ENCODE peak calls at places on chromosome 14, in six cellular contexts. One of them, this sample, is unnamed.

GRCh38 chr14:95314609-95315008 is 5.1 kb downstream of the CLMN start:
- DNase-seq in right cardiac atrium: peak; percentile 59
- DNase-seq in lower leg skin: no peak
- DNase-seq in spleen: no peak
- DNase-seq in astrocyte of the spinal cord: peak; percentile 22
- DNase-seq in foreskin fibroblast: peak; percentile 19
- DNase-seq in this sample: no peak

GRCh38 chr14:60251877-60252276 is 2.9 kb downstream of the PPM1A start:
- DNase-seq in right cardiac atrium: no peak
- DNase-seq in lower leg skin: no peak
- DNase-seq in spleen: no peak
- DNase-seq in astrocyte of the spinal cord: no peak
- DNase-seq in foreskin fibroblast: no peak
- DNase-seq in this sample: no peak

GRCh38 chr14:101054671-101055070 is 151.1 kb upstream of the RTL1 start:
- DNase-seq in right cardiac atrium: no peak
- DNase-seq in lower leg skin: no peak
- DNase-seq in spleen: no peak
- DNase-seq in astrocyte of the spinal cord: no peak
- DNase-seq in foreskin fibroblast: no peak
- DNase-seq in this sample: no peak

GRCh38 chr14:100712490-100712889 is 14.2 kb upstream of the DLK1 start:
- DNase-seq in right cardiac atrium: no peak
- DNase-seq in lower leg skin: no peak
- DNase-seq in spleen: no peak
- DNase-seq in astrocyte of the spinal cord: no peak
- DNase-seq in foreskin fibroblast: no peak
- DNase-seq in this sample: no peak

GRCh38 chr14:52015411-52016030 is 26.2 kb downstream of the RTRAF start:
- DNase-seq in right cardiac atrium: no peak
- DNase-seq in lower leg skin: no peak
- DNase-seq in spleen: no peak
- DNase-seq in astrocyte of the spinal cord: peak; percentile 34
- DNase-seq in foreskin fibroblast: no peak
- DNase-seq in this sample: no peak

GRCh38 chr14:96139169-96139568 is 65.5 kb upstream of the BDKRB2 start:
- DNase-seq in right cardiac atrium: no peak
- DNase-seq in lower leg skin: no peak
- DNase-seq in spleen: no peak
- DNase-seq in astrocyte of the spinal cord: no peak
- DNase-seq in foreskin fibroblast: no peak
- DNase-seq in this sample: no peak

GRCh38 chr14:53380508-53381225 is 227.5 kb upstream of the DDHD1 start:
- DNase-seq in right cardiac atrium: no peak
- DNase-seq in lower leg skin: no peak
- DNase-seq in spleen: no peak
- DNase-seq in astrocyte of the spinal cord: no peak
- DNase-seq in foreskin fibroblast: no peak
- DNase-seq in this sample: no peak

GRCh38 chr14:100828448-100828834 is 2.5 kb downstream of the MEG3 start:
- DNase-seq in right cardiac atrium: no peak
- DNase-seq in lower leg skin: no peak
- DNase-seq in spleen: no peak
- DNase-seq in astrocyte of the spinal cord: no peak
- DNase-seq in foreskin fibroblast: no peak
- DNase-seq in this sample: no peak

GRCh38 chr14:53963491-53964227 is 7.0 kb upstream of the BMP4 start:
- DNase-seq in right cardiac atrium: peak; percentile 48
- DNase-seq in lower leg skin: peak; percentile 55
- DNase-seq in spleen: no peak
- DNase-seq in astrocyte of the spinal cord: peak; percentile 32
- DNase-seq in foreskin fibroblast: no peak
- DNase-seq in this sample: no peak

GRCh38 chr14:39395555-39396254 is 36.5 kb downstream of the FBXO33 start:
- DNase-seq in right cardiac atrium: no peak
- DNase-seq in lower leg skin: no peak
- DNase-seq in spleen: no peak
- DNase-seq in astrocyte of the spinal cord: peak; percentile 38
- DNase-seq in foreskin fibroblast: no peak
- DNase-seq in this sample: no peak

GRCh38 chr14:97866664-97867063 is 1069.5 kb downstream of the VRK1 start:
- DNase-seq in right cardiac atrium: no peak
- DNase-seq in lower leg skin: no peak
- DNase-seq in spleen: no peak
- DNase-seq in astrocyte of the spinal cord: no peak
- DNase-seq in foreskin fibroblast: no peak
- DNase-seq in this sample: no peak

GRCh38 chr14:101784631-101785030 is 23.1 kb downstream of the PPP2R5C start:
- DNase-seq in right cardiac atrium: no peak
- DNase-seq in lower leg skin: no peak
- DNase-seq in spleen: no peak
- DNase-seq in astrocyte of the spinal cord: no peak
- DNase-seq in foreskin fibroblast: no peak
- DNase-seq in this sample: no peak

GRCh38 chr14:32358781-32359180 is 29.7 kb downstream of the AKAP6 start:
- DNase-seq in right cardiac atrium: no peak
- DNase-seq in lower leg skin: no peak
- DNase-seq in spleen: no peak
- DNase-seq in astrocyte of the spinal cord: no peak
- DNase-seq in foreskin fibroblast: no peak
- DNase-seq in this sample: no peak

GRCh38 chr14:95464103-95464502 is 52.3 kb downstream of the SYNE3 start:
- DNase-seq in right cardiac atrium: no peak
- DNase-seq in lower leg skin: no peak
- DNase-seq in spleen: no peak
- DNase-seq in astrocyte of the spinal cord: no peak
- DNase-seq in foreskin fibroblast: no peak
- DNase-seq in this sample: no peak

GRCh38 chr14:89469210-89470198 is 52.5 kb upstream of the FOXN3 start:
- DNase-seq in right cardiac atrium: no peak
- DNase-seq in lower leg skin: no peak
- DNase-seq in spleen: peak; percentile 53
- DNase-seq in astrocyte of the spinal cord: no peak
- DNase-seq in foreskin fibroblast: no peak
- DNase-seq in this sample: no peak

DNA sequence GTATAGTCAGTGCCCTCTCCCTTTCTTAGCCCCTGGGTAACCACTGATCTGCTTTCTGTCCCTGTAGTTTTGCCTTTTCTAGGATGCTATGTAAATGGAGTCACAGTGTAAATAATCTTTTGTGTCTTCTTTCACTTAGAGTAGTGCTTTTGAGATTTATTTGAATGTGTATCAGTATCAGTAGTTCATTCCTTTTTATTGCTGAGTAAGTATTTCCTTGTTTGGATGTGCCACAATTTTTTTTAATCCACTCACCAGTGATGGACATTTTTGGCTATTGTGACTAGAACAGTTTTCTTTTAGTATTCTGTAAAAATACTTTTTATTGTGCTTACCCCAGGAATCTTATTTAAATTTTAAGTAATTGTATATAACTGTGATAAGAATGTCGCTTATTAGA is 3.4 kb downstream of the MARK3 start:
- DNase-seq in right cardiac atrium: no peak
- DNase-seq in lower leg skin: no peak
- DNase-seq in spleen: no peak
- DNase-seq in astrocyte of the spinal cord: no peak
- DNase-seq in foreskin fibroblast: no peak
- DNase-seq in this sample: no peak
- H3K4me3 ChIP-seq in right cardiac atrium: no peak overlapping the region
- H3K4me3 ChIP-seq in lower leg skin: no peak overlapping the region
- H3K4me3 ChIP-seq in spleen: no peak overlapping the region
- H3K4me3 ChIP-seq in astrocyte of the spinal cord: no peak overlapping the region
- H3K4me3 ChIP-seq in foreskin fibroblast: peak overlapping the region; percentile 98
- H3K4me3 ChIP-seq in this sample: no peak overlapping the region

DNA sequence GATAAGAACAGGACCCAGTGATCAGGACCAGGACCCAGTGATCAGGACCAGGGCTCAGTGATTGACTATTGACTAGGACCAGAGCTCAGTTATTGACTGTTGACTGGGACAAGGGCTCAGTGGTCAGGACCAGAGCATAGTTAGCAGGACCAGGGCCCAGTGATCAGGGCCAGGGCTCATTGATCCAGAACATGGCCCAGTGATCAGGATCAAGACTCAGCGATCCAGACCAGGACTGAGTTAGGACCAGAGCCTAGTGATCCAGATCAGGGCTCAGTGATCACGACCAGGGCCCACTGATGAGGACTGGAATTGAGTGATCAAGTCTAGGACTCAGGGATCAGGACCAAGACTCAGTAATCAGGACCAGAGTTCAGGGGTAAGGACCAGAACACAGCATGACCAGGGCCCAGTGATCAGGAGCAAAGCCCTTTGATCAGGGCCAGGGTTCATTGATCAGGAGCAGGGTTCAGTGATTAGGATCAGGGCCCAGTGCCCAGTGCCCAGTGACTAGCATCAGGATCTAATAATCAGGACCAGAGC is 176.0 kb downstream of the TMEM121 start:
- DNase-seq in right cardiac atrium: no peak
- DNase-seq in lower leg skin: no peak
- DNase-seq in spleen: no peak
- DNase-seq in astrocyte of the spinal cord: no peak
- DNase-seq in foreskin fibroblast: no peak
- DNase-seq in this sample: peak; percentile 37
- H3K4me3 ChIP-seq in right cardiac atrium: no peak overlapping the region
- H3K4me3 ChIP-seq in lower leg skin: no peak overlapping the region
- H3K4me3 ChIP-seq in spleen: no peak overlapping the region
- H3K4me3 ChIP-seq in astrocyte of the spinal cord: no peak overlapping the region
- H3K4me3 ChIP-seq in foreskin fibroblast: no peak overlapping the region
- H3K4me3 ChIP-seq in this sample: no peak overlapping the region

GRCh38 chr14:61346793-61347192 is 25.4 kb downstream of the PRKCH start:
- DNase-seq in right cardiac atrium: no peak
- DNase-seq in lower leg skin: no peak
- DNase-seq in spleen: no peak
- DNase-seq in astrocyte of the spinal cord: no peak
- DNase-seq in foreskin fibroblast: no peak
- DNase-seq in this sample: no peak
- H3K4me3 ChIP-seq in right cardiac atrium: no peak overlapping the region
- H3K4me3 ChIP-seq in lower leg skin: no peak overlapping the region
- H3K4me3 ChIP-seq in spleen: no peak overlapping the region
- H3K4me3 ChIP-seq in astrocyte of the spinal cord: no peak overlapping the region
- H3K4me3 ChIP-seq in foreskin fibroblast: no peak overlapping the region
- H3K4me3 ChIP-seq in this sample: peak overlapping the region; percentile 26

GRCh38 chr14:91575469-91576208 is 65.5 kb upstream of the PPP4R3A start:
- DNase-seq in right cardiac atrium: no peak
- DNase-seq in lower leg skin: no peak
- DNase-seq in spleen: no peak
- DNase-seq in astrocyte of the spinal cord: no peak
- DNase-seq in foreskin fibroblast: no peak
- DNase-seq in this sample: no peak
- H3K4me3 ChIP-seq in right cardiac atrium: no peak overlapping the region
- H3K4me3 ChIP-seq in lower leg skin: no peak overlapping the region
- H3K4me3 ChIP-seq in spleen: no peak overlapping the region
- H3K4me3 ChIP-seq in astrocyte of the spinal cord: no peak overlapping the region
- H3K4me3 ChIP-seq in foreskin fibroblast: no peak overlapping the region
- H3K4me3 ChIP-seq in this sample: no peak overlapping the region

GRCh38 chr14:35400707-35401421 is 3.7 kb downstream of the NFKBIA start:
- DNase-seq in right cardiac atrium: no peak
- DNase-seq in lower leg skin: no peak
- DNase-seq in spleen: peak; percentile 84
- DNase-seq in astrocyte of the spinal cord: no peak
- DNase-seq in foreskin fibroblast: no peak
- DNase-seq in this sample: no peak
- H3K4me3 ChIP-seq in right cardiac atrium: peak overlapping the region; percentile 81
- H3K4me3 ChIP-seq in lower leg skin: peak overlapping the region; percentile 7
- H3K4me3 ChIP-seq in spleen: peak overlapping the region; percentile 99
- H3K4me3 ChIP-seq in astrocyte of the spinal cord: no peak overlapping the region
- H3K4me3 ChIP-seq in foreskin fibroblast: peak overlapping the region; percentile 88
- H3K4me3 ChIP-seq in this sample: peak overlapping the region; percentile 25

GRCh38 chr14:75607842-75608640 is 29.6 kb downstream of the FLVCR2 start:
- DNase-seq in right cardiac atrium: no peak
- DNase-seq in lower leg skin: no peak
- DNase-seq in spleen: no peak
- DNase-seq in astrocyte of the spinal cord: no peak
- DNase-seq in foreskin fibroblast: no peak
- DNase-seq in this sample: no peak

GRCh38 chr14:75602527-75602926 is 24.1 kb downstream of the FLVCR2 start:
- DNase-seq in right cardiac atrium: no peak
- DNase-seq in lower leg skin: no peak
- DNase-seq in spleen: no peak
- DNase-seq in astrocyte of the spinal cord: no peak
- DNase-seq in foreskin fibroblast: no peak
- DNase-seq in this sample: no peak

GRCh38 chr14:75607044-75607443 is 28.6 kb downstream of the FLVCR2 start:
- DNase-seq in right cardiac atrium: no peak
- DNase-seq in lower leg skin: no peak
- DNase-seq in spleen: no peak
- DNase-seq in astrocyte of the spinal cord: no peak
- DNase-seq in foreskin fibroblast: no peak
- DNase-seq in this sample: no peak

GRCh38 chr14:75604979-75605825 is 26.8 kb downstream of the FLVCR2 start:
- DNase-seq in right cardiac atrium: peak; percentile 65
- DNase-seq in lower leg skin: no peak
- DNase-seq in spleen: no peak
- DNase-seq in astrocyte of the spinal cord: peak; percentile 91
- DNase-seq in foreskin fibroblast: no peak
- DNase-seq in this sample: no peak

GRCh38 chr14:75605916-75606315 is 27.5 kb downstream of the FLVCR2 start:
- DNase-seq in right cardiac atrium: no peak
- DNase-seq in lower leg skin: no peak
- DNase-seq in spleen: no peak
- DNase-seq in astrocyte of the spinal cord: no peak
- DNase-seq in foreskin fibroblast: no peak
- DNase-seq in this sample: no peak
- H3K4me3 ChIP-seq in right cardiac atrium: peak overlapping the region; percentile 7
- H3K4me3 ChIP-seq in lower leg skin: no peak overlapping the region
- H3K4me3 ChIP-seq in spleen: no peak overlapping the region
- H3K4me3 ChIP-seq in astrocyte of the spinal cord: peak overlapping the region; percentile 29
- H3K4me3 ChIP-seq in foreskin fibroblast: no peak overlapping the region
- H3K4me3 ChIP-seq in this sample: no peak overlapping the region

This sample was measured in CD8-positive, alpha-beta T cell.